ENCODE peak calls at places on chromosomes 7 and 10, in four cellular contexts. N, E, K and Y are unnamed samples.

GRCh38 chr7:19707240-19707639 is 1.6 kb downstream of the POLR1F start:
- DNase-seq in K (no peak), N (no peak), E (peak), Y (no peak)

GRCh38 chr10:99993994-99994689 is 15.6 kb downstream of the DNMBP start:
- DNase-seq in E (peak), N (peak), K (peak), Y (no peak)

GRCh38 chr10:110793128-110793812 is 78.5 kb upstream of the PDCD4 start:
- DNase-seq in N (no peak), E (no peak), K (no peak), Y (no peak)

GRCh38 chr7:29042893-29043292 is 84.8 kb upstream of the TRIL start:
- DNase-seq in E (no peak), N (peak), K (no peak), Y (no peak)

GRCh38 chr7:117012284-117013174 is 59.2 kb downstream of the ST7 start:
- DNase-seq in N (no peak), E (peak), K (no peak), Y (no peak)

GRCh38 chr10:69466689-69467088 is 15.4 kb downstream of the TSPAN15 start:
- DNase-seq in N (no peak), E (no peak), K (no peak), Y (no peak)

GRCh38 chr10:125823663-125824251 is 411 bp downstream of the BCCIP start:
- DNase-seq in N (no peak), K (no peak), E (peak), Y (no peak)

GRCh38 chr7:12287886-12288285 is 76.8 kb downstream of the TMEM106B start:
- DNase-seq in K (no peak), N (no peak), E (no peak), Y (no peak)

GRCh38 chr7:27179503-27180430 is 5.3 kb downstream of the HOXA11 start:
- DNase-seq in N (peak), K (peak), E (peak), Y (peak)

GRCh38 chr7:75914655-75915415 is at the start of gene POR:
- DNase-seq in K (peak), E (peak), N (peak), Y (peak)

GRCh38 chr10:50607526-50607925 is 16.2 kb downstream of the SGMS1 start:
- DNase-seq in N (no peak), E (peak), K (no peak), Y (no peak)

GRCh38 chr7:75866129-75866496 is 12.7 kb upstream of the RHBDD2 start:
- DNase-seq in E (peak), K (no peak), N (no peak), Y (no peak)

GRCh38 chr7:27097686-27098492 is 2.1 kb upstream of the HOXA1 start:
- DNase-seq in E (no peak), K (no peak), N (no peak), Y (no peak)

GRCh38 chr10:45451407-45451806 is 77.4 kb downstream of the ALOX5 start:
- DNase-seq in K (no peak), N (no peak), E (no peak), Y (no peak)

GRCh38 chr10:121648078-121648477 is 49.8 kb upstream of the FGFR2 start:
- DNase-seq in E (no peak), N (no peak), K (no peak), Y (no peak)

GRCh38 chr10:124999433-125000365 is 57.8 kb downstream of the ZRANB1 start:
- DNase-seq in N (peak), K (no peak), E (peak), Y (no peak)

GRCh38 chr7:66152538-66153191 is 38.0 kb downstream of the CRCP start:
- DNase-seq in N (no peak), E (no peak), K (no peak), Y (no peak)

GRCh38 chr7:2012981-2013380 is 219.8 kb downstream of the MAD1L1 start:
- DNase-seq in E (peak), N (peak), K (no peak), Y (peak)

GRCh38 chr10:68562666-68563522 is 2.8 kb downstream of the TET1 start:
- DNase-seq in K (no peak), N (no peak), E (peak), Y (no peak)

GRCh38 chr10:107417446-107417845 is 252.9 kb upstream of the SORCS1 start:
- DNase-seq in K (no peak), E (no peak), N (no peak), Y (no peak)

GRCh38 chr7:137919987-137920386 is 73.2 kb upstream of the DGKI start:
- DNase-seq in N (no peak), K (no peak), E (no peak), Y (no peak)

GRCh38 chr7:80552304-80552703 is 40.4 kb upstream of the GNAT3 start:
- DNase-seq in N (no peak), E (peak), K (no peak), Y (no peak)

GRCh38 chr10:131445623-131446022 is 134.1 kb upstream of the TCERG1L start:
- DNase-seq in K (no peak), N (no peak), E (no peak), Y (no peak)

GRCh38 chr10:25867321-25867720 is 66.7 kb upstream of the MYO3A start:
- DNase-seq in E (peak), N (no peak), K (no peak), Y (no peak)

GRCh38 chr10:124742418-124743187 is 1.6 kb downstream of the FAM53B start:
- DNase-seq in E (peak), N (no peak), K (no peak), Y (no peak)

GRCh38 chr10:29776246-29776645 is 141.5 kb upstream of the SVIL start:
- DNase-seq in N (no peak), E (no peak), K (no peak), Y (no peak)

GRCh38 chr7:116542618-116543017 is 17.8 kb downstream of the CAV1 start:
- DNase-seq in N (no peak), E (peak), K (no peak), Y (no peak)